ENCODE peak calls at places on chromosome 1, in seven cellular contexts. One of them, this sample, is unnamed.

GRCh38 chr1:183218981-183219621 is 33.0 kb downstream of the LAMC2 start:
- DNase-seq in AG04450: no peak
- DNase-seq in uterus: peak
- DNase-seq in kidney epithelial cell: no peak
- DNase-seq in neural crest cell: no peak
- DNase-seq in IMR-90: no peak
- DNase-seq in HL-60: peak
- DNase-seq in this sample: peak

GRCh38 chr1:192980856-192981255 is 78.3 kb downstream of the UCHL5 start:
- DNase-seq in AG04450: no peak
- DNase-seq in uterus: no peak
- DNase-seq in kidney epithelial cell: no peak
- DNase-seq in neural crest cell: no peak
- DNase-seq in IMR-90: peak
- DNase-seq in HL-60: no peak
- DNase-seq in this sample: no peak

GRCh38 chr1:161816201-161816600 is 50.1 kb downstream of the ATF6 start:
- DNase-seq in AG04450: no peak
- DNase-seq in uterus: no peak
- DNase-seq in kidney epithelial cell: no peak
- DNase-seq in neural crest cell: no peak
- DNase-seq in IMR-90: peak
- DNase-seq in HL-60: peak
- DNase-seq in this sample: no peak

GRCh38 chr1:7388488-7389185 is 382.5 kb upstream of the VAMP3 start:
- DNase-seq in AG04450: no peak
- DNase-seq in uterus: peak
- DNase-seq in kidney epithelial cell: no peak
- DNase-seq in neural crest cell: no peak
- DNase-seq in IMR-90: peak
- DNase-seq in HL-60: no peak
- DNase-seq in this sample: no peak

GRCh38 chr1:55049914-55050278 is 10.5 kb downstream of the PCSK9 start:
- DNase-seq in AG04450: no peak
- DNase-seq in uterus: no peak
- DNase-seq in kidney epithelial cell: no peak
- DNase-seq in neural crest cell: no peak
- DNase-seq in IMR-90: peak
- DNase-seq in HL-60: no peak
- DNase-seq in this sample: no peak

GRCh38 chr1:15272009-15272781 is 25.2 kb downstream of the FHAD1 start:
- DNase-seq in AG04450: peak
- DNase-seq in uterus: peak
- DNase-seq in kidney epithelial cell: peak
- DNase-seq in neural crest cell: peak
- DNase-seq in IMR-90: peak
- DNase-seq in HL-60: peak
- DNase-seq in this sample: peak

GRCh38 chr1:47013239-47013638 is 10.2 kb upstream of the CYP4X1 start:
- DNase-seq in AG04450: no peak
- DNase-seq in uterus: no peak
- DNase-seq in kidney epithelial cell: no peak
- DNase-seq in neural crest cell: no peak
- DNase-seq in IMR-90: no peak
- DNase-seq in HL-60: no peak
- DNase-seq in this sample: no peak

GRCh38 chr1:156670791-156671190 is 6.4 kb downstream of the NES start:
- DNase-seq in AG04450: no peak
- DNase-seq in uterus: no peak
- DNase-seq in kidney epithelial cell: no peak
- DNase-seq in neural crest cell: no peak
- DNase-seq in IMR-90: no peak
- DNase-seq in HL-60: no peak
- DNase-seq in this sample: no peak

GRCh38 chr1:216462061-216462775 is 39.0 kb upstream of the USH2A start:
- DNase-seq in AG04450: peak
- DNase-seq in uterus: no peak
- DNase-seq in kidney epithelial cell: no peak
- DNase-seq in neural crest cell: no peak
- DNase-seq in IMR-90: peak
- DNase-seq in HL-60: no peak
- DNase-seq in this sample: no peak

GRCh38 chr1:23263380-23263887 is 46.1 kb upstream of the HTR1D start:
- DNase-seq in AG04450: no peak
- DNase-seq in uterus: no peak
- DNase-seq in kidney epithelial cell: no peak
- DNase-seq in neural crest cell: no peak
- DNase-seq in IMR-90: no peak
- DNase-seq in HL-60: no peak
- DNase-seq in this sample: no peak

GRCh38 chr1:16392740-16393139 is 25.7 kb downstream of the SZRD1 start:
- DNase-seq in AG04450: no peak
- DNase-seq in uterus: no peak
- DNase-seq in kidney epithelial cell: no peak
- DNase-seq in neural crest cell: no peak
- DNase-seq in IMR-90: peak
- DNase-seq in HL-60: no peak
- DNase-seq in this sample: no peak

GRCh38 chr1:119611701-119612113 is 36.4 kb downstream of the ZNF697 start:
- DNase-seq in AG04450: no peak
- DNase-seq in uterus: peak
- DNase-seq in kidney epithelial cell: no peak
- DNase-seq in neural crest cell: peak
- DNase-seq in IMR-90: no peak
- DNase-seq in HL-60: peak
- DNase-seq in this sample: peak

GRCh38 chr1:182718311-182718710 is 33.9 kb upstream of the RGS8 start:
- DNase-seq in AG04450: no peak
- DNase-seq in uterus: no peak
- DNase-seq in kidney epithelial cell: no peak
- DNase-seq in neural crest cell: no peak
- DNase-seq in IMR-90: no peak
- DNase-seq in HL-60: no peak
- DNase-seq in this sample: peak

GRCh38 chr1:26072305-26072704 is 4.9 kb upstream of the TRIM63 start:
- DNase-seq in AG04450: no peak
- DNase-seq in uterus: no peak
- DNase-seq in kidney epithelial cell: no peak
- DNase-seq in neural crest cell: no peak
- DNase-seq in IMR-90: no peak
- DNase-seq in HL-60: no peak
- DNase-seq in this sample: no peak

DNA sequence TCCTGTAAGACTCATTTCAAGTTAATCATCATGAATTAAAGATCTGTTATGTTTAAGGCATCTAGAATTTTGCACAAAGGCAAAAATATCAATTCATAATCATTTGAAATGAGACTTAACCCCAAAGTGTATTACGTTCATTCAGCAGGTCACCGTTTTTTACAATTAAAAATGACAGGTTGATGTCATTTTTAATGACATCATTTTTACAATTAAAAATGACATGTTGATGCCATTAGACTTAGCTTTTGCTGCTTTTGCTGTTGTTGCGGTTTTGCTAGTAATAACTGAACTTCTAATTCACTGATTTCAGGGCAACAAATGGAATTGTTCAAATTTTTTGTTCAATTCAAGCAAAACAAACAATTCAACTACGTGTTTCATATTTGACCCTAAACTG is 17.0 kb downstream of the PRMT6 start:
- DNase-seq in AG04450: no peak
- DNase-seq in uterus: no peak
- DNase-seq in kidney epithelial cell: no peak
- DNase-seq in neural crest cell: no peak
- DNase-seq in IMR-90: no peak
- DNase-seq in HL-60: no peak
- DNase-seq in this sample: no peak
- TF ChIP-seq CTCF in AG04450: no peak
- TF ChIP-seq CTCF in uterus: no peak
- TF ChIP-seq CTCF in kidney epithelial cell: no peak
- TF ChIP-seq CTCF in neural crest cell: no peak
- TF ChIP-seq CTCF in IMR-90: no peak
- TF ChIP-seq CTCF in HL-60: no peak
- TF ChIP-seq CTCF in this sample: no peak

DNA sequence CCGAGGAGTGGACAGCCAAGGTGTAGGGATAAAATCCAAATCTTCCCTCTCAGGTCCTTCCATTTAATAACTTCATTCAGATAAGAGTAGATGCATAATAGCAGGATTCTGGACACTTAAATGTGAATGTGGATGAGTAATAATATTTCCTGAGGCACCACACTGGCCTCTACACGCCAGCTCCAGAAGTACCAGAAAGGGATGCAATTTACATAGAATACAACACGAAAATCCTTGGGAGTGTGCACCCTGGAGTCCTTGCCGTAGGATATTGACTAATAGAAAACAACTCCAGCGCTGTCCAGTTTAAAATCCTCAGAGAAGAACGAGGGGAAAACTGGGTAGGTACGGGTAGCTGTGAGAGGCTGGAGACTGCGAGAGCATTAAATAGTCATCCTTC is 6.9 kb downstream of the PLXNA2 start:
- DNase-seq in AG04450: no peak
- DNase-seq in uterus: no peak
- DNase-seq in kidney epithelial cell: no peak
- DNase-seq in neural crest cell: no peak
- DNase-seq in IMR-90: no peak
- DNase-seq in HL-60: no peak
- DNase-seq in this sample: no peak
- TF ChIP-seq CTCF in AG04450: no peak
- TF ChIP-seq CTCF in uterus: no peak
- TF ChIP-seq CTCF in kidney epithelial cell: no peak
- TF ChIP-seq CTCF in neural crest cell: no peak
- TF ChIP-seq CTCF in IMR-90: no peak
- TF ChIP-seq CTCF in HL-60: no peak
- TF ChIP-seq CTCF in this sample: no peak

GRCh38 chr1:152774875-152775274 is at the start of gene LCE1F:
- DNase-seq in AG04450: no peak
- DNase-seq in uterus: no peak
- DNase-seq in kidney epithelial cell: no peak
- DNase-seq in neural crest cell: no peak
- DNase-seq in IMR-90: no peak
- DNase-seq in HL-60: no peak
- DNase-seq in this sample: no peak

GRCh38 chr1:152776361-152776760 is 1.4 kb downstream of the LCE1F start:
- DNase-seq in AG04450: no peak
- DNase-seq in uterus: no peak
- DNase-seq in kidney epithelial cell: no peak
- DNase-seq in neural crest cell: no peak
- DNase-seq in IMR-90: no peak
- DNase-seq in HL-60: no peak
- DNase-seq in this sample: no peak

GRCh38 chr1:152783095-152783494 is 3.0 kb upstream of the LCE1E start:
- DNase-seq in AG04450: no peak
- DNase-seq in uterus: no peak
- DNase-seq in kidney epithelial cell: no peak
- DNase-seq in neural crest cell: no peak
- DNase-seq in IMR-90: no peak
- DNase-seq in HL-60: no peak
- DNase-seq in this sample: no peak

GRCh38 chr1:152777510-152778137 is 2.7 kb downstream of the LCE1F start:
- DNase-seq in AG04450: no peak
- DNase-seq in uterus: no peak
- DNase-seq in kidney epithelial cell: no peak
- DNase-seq in neural crest cell: no peak
- DNase-seq in IMR-90: no peak
- DNase-seq in HL-60: no peak
- DNase-seq in this sample: peak
- TF ChIP-seq CTCF in AG04450: no peak
- TF ChIP-seq CTCF in uterus: no peak
- TF ChIP-seq CTCF in kidney epithelial cell: peak
- TF ChIP-seq CTCF in neural crest cell: no peak
- TF ChIP-seq CTCF in IMR-90: peak
- TF ChIP-seq CTCF in HL-60: peak
- TF ChIP-seq CTCF in this sample: no peak

GRCh38 chr1:18299441-18300338 is 181.0 kb upstream of the KLHDC7A start:
- DNase-seq in AG04450: no peak
- DNase-seq in uterus: no peak
- DNase-seq in kidney epithelial cell: no peak
- DNase-seq in neural crest cell: peak
- DNase-seq in IMR-90: no peak
- DNase-seq in HL-60: no peak
- DNase-seq in this sample: peak

GRCh38 chr1:18304151-18304869 is 176.4 kb upstream of the KLHDC7A start:
- DNase-seq in AG04450: no peak
- DNase-seq in uterus: no peak
- DNase-seq in kidney epithelial cell: no peak
- DNase-seq in neural crest cell: no peak
- DNase-seq in IMR-90: no peak
- DNase-seq in HL-60: no peak
- DNase-seq in this sample: no peak

GRCh38 chr1:18300376-18300775 is 180.4 kb upstream of the KLHDC7A start:
- DNase-seq in AG04450: no peak
- DNase-seq in uterus: no peak
- DNase-seq in kidney epithelial cell: no peak
- DNase-seq in neural crest cell: no peak
- DNase-seq in IMR-90: no peak
- DNase-seq in HL-60: no peak
- DNase-seq in this sample: no peak

GRCh38 chr1:18305182-18305795 is 175.4 kb upstream of the KLHDC7A start:
- DNase-seq in AG04450: no peak
- DNase-seq in uterus: no peak
- DNase-seq in kidney epithelial cell: no peak
- DNase-seq in neural crest cell: no peak
- DNase-seq in IMR-90: no peak
- DNase-seq in HL-60: no peak
- DNase-seq in this sample: no peak

DNA sequence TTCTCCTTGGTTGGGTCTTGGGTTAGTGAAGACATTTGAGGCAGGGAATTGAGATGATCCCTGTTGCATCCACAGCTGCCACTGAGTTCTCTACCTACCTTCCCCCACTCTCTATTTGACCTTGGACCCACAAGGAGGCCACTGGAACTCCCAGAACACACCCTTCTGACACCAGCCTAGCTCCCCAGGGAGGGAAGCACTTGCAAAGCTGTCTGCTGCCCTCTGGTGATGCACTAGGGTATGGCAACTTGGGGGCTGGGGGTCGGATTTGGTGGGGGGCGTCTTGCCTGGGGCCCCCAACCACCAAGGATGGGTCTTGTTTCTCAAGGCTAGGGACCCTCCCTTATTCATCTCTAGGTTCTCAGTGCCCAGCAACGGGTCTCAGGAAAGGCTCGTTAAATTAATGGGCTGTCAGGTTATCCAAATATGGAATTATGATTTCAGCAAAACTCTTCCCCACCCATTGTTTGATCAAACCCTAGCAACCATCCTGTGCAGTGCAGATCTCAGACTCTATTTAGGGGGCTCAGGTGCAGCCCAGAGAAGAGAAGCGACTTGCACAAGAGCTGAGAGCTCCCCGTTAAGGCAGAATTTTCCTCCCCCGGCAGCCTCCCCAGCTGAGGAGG is 177.8 kb upstream of the KLHDC7A start:
- DNase-seq in AG04450: no peak
- DNase-seq in uterus: no peak
- DNase-seq in kidney epithelial cell: no peak
- DNase-seq in neural crest cell: peak
- DNase-seq in IMR-90: no peak
- DNase-seq in HL-60: no peak
- DNase-seq in this sample: peak
- TF ChIP-seq CTCF in AG04450: peak
- TF ChIP-seq CTCF in uterus: no peak
- TF ChIP-seq CTCF in kidney epithelial cell: peak
- TF ChIP-seq CTCF in neural crest cell: peak
- TF ChIP-seq CTCF in IMR-90: no peak
- TF ChIP-seq CTCF in HL-60: peak
- TF ChIP-seq CTCF in this sample: peak

This sample was measured in activated CD8-positive, alpha-beta T cell treated with anti-CD3 and anti-CD28 coated beads for 36 hours.